ENCODE peak calls at places on chromosome 19, in ten cellular contexts. Q, R, N, U, L, V, G, O, A and T are unnamed samples.

GRCh38 chr19:11382898-11383705 is 1.0 kb downstream of the EPOR start:
- DNase-seq in U (peak; percentile 57), V (peak; percentile 35), G (no peak), N (peak; percentile 63), O (no peak), A (no peak), Q (peak; percentile 39), R (peak; percentile 39), L (peak; percentile 16), T (peak; percentile 58)

GRCh38 chr19:43540381-43540780 is 7.4 kb downstream of the ZNF575 start:
- DNase-seq in N (no peak), R (no peak), L (no peak), U (no peak), Q (no peak), A (no peak), G (no peak), O (no peak), V (no peak), T (no peak)

GRCh38 chr19:6227156-6227940 is 52.4 kb downstream of the MLLT1 start:
- DNase-seq in Q (no peak), R (no peak), A (no peak), G (no peak), U (no peak), L (no peak), V (no peak), O (no peak), N (no peak), T (no peak)

GRCh38 chr19:2561895-2562294 is 86.0 kb downstream of the GADD45B start:
- DNase-seq in V (no peak), U (peak; percentile 74), L (no peak), G (peak; percentile 64), N (no peak), A (no peak), O (peak; percentile 30), R (no peak), Q (no peak), T (no peak)

GRCh38 chr19:47122359-47123335 is 8.0 kb upstream of the SAE1 start:
- DNase-seq in R (peak; percentile 74), N (peak; percentile 57), G (no peak), Q (peak; percentile 72), V (no peak), A (no peak), L (peak; percentile 82), O (no peak), U (no peak), T (no peak)

GRCh38 chr19:3053218-3053621 is 9.1 kb downstream of the TLE5 start:
- DNase-seq in G (no peak), L (no peak), R (no peak), V (no peak), A (no peak), Q (no peak), U (peak; percentile 39), N (no peak), O (no peak), T (no peak)

GRCh38 chr19:17246681-17247425 is 1.1 kb upstream of the NR2F6 start:
- DNase-seq in A (no peak), G (no peak), N (peak; percentile 79), V (peak; percentile 40), U (no peak), L (peak; percentile 70), Q (peak; percentile 23), O (no peak), R (no peak), T (peak; percentile 59)

GRCh38 chr19:16190198-16190597 is 5.0 kb downstream of the FAM32A start:
- DNase-seq in G (no peak), R (no peak), O (no peak), A (no peak), N (no peak), V (no peak), U (no peak), Q (no peak), L (no peak), T (no peak)

GRCh38 chr19:17447704-17448189 is 721 bp downstream of the TMEM221 start:
- DNase-seq in R (no peak), G (no peak), V (no peak), O (no peak), A (no peak), U (no peak), N (no peak), Q (no peak), L (no peak), T (no peak)

GRCh38 chr19:2540646-2541454 is 64.9 kb downstream of the GADD45B start:
- DNase-seq in L (peak; percentile 99), Q (peak; percentile 97), A (peak; percentile 96), V (peak; percentile 97), U (no peak), G (no peak), N (peak; percentile 96), O (no peak), R (peak; percentile 99), T (peak; percentile 80)

GRCh38 chr19:31261651-31262331 is 87.4 kb downstream of the TSHZ3 start:
- DNase-seq in L (peak; percentile 33), O (no peak), N (no peak), Q (no peak), R (peak; percentile 13), G (no peak), V (no peak), U (no peak), A (no peak), T (no peak)

GRCh38 chr19:55473613-55474012 is 2.8 kb upstream of the ZNF628 start:
- DNase-seq in U (no peak), L (peak; percentile 60), R (no peak), Q (peak; percentile 56), A (no peak), V (no peak), O (no peak), G (no peak), N (no peak), T (no peak)

GRCh38 chr19:32387701-32388392 is 17.7 kb upstream of the DPY19L3 start:
- DNase-seq in O (no peak), U (no peak), L (peak; percentile 12), V (no peak), A (no peak), G (no peak), R (no peak), Q (no peak), N (no peak), T (no peak)

GRCh38 chr19:35852029-35852780 is at the start of gene NPHS1:
- DNase-seq in L (no peak), V (no peak), U (no peak), Q (no peak), O (no peak), N (no peak), A (no peak), R (no peak), G (no peak), T (no peak)